ENCODE peak calls at places on chromosomes 7 and 10, in four cellular contexts. X is hepatic stellate cell; D is T-helper 17 cell; U is CD4-positive, CD25-positive, alpha-beta regulatory T cell. A is an unnamed sample.

GRCh38 chr10:106500041-106500440 is 664.5 kb downstream of the SORCS1 start:
- DNase-seq in X (no peak), D (no peak), U (no peak), A (no peak)

GRCh38 chr10:99623919-99624318 is 3.7 kb upstream of the SLC25A28 start:
- DNase-seq in X (no peak), D (no peak), U (no peak), A (no peak)

GRCh38 chr10:92413519-92413918 is 122.6 kb downstream of the MARCHF5 start:
- DNase-seq in X (no peak), D (no peak), U (no peak), A (no peak)

GRCh38 chr10:74738985-74739567 is 87.3 kb upstream of the KAT6B start:
- DNase-seq in X (no peak), D (no peak), U (peak), A (no peak)

GRCh38 chr10:111360260-111360925 is 283.6 kb downstream of the ADRA2A start:
- DNase-seq in X (no peak), D (no peak), U (no peak), A (peak)

GRCh38 chr10:80461208-80462183 is 7.4 kb downstream of the TSPAN14 start:
- DNase-seq in X (no peak), D (no peak), U (no peak), A (no peak)

GRCh38 chr7:81210092-81211064 is 291.5 kb upstream of the SEMA3C start:
- DNase-seq in X (peak), D (no peak), U (no peak), A (no peak)

GRCh38 chr7:115722302-115722701 is 308.3 kb downstream of the TFEC start:
- DNase-seq in X (no peak), D (no peak), U (no peak), A (no peak)

GRCh38 chr10:9992656-9993055 is 1025.0 kb upstream of the CELF2 start:
- DNase-seq in X (no peak), D (no peak), U (no peak), A (no peak)